ENCODE peak calls at places on chromosome 2, in ten cellular contexts. One of them, this sample, is unnamed.

GRCh38 chr2:160077912-160078585 is 15.6 kb upstream of the PLA2R1 start:
- DNase-seq in adipocyte: no peak
- DNase-seq in stimulated activated CD8-positive, alpha-beta memory T cell treated with anti-CD3 and anti-CD28 coated beads, Interleukin-4, amount 100 ng/mL, for 4 hours: no peak
- DNase-seq in stimulated activated CD4-positive, alpha-beta T cell treated with anti-CD3 and anti-CD28 coated beads, Interleukin-1b, Interleukin-23, amount 100 ng/mL, for 24 hours: no peak
- DNase-seq in fibroblast of gingiva: no peak
- DNase-seq in activated T-cell treated with anti-CD3 and anti-CD28 coated beads for 1 hour: no peak
- DNase-seq in NCI-H1417 treated with DMSO at 0.1 percent for 48 hours: no peak
- DNase-seq in lower lobe of right lung: no peak
- DNase-seq in activated naive CD4-positive, alpha-beta T cell treated with anti-CD3 and anti-CD28 coated beads, Interleukin-2, amount 10 ng/mL, durations not matched to agents 7 days and 5 days: no peak
- DNase-seq in heart right ventricle: no peak
- DNase-seq in this sample: no peak

GRCh38 chr2:16167471-16168426 is 227.4 kb downstream of the MYCN start:
- DNase-seq in stimulated activated CD4-positive, alpha-beta T cell treated with anti-CD3 and anti-CD28 coated beads, Interleukin-1b, Interleukin-23, amount 100 ng/mL, for 24 hours: no peak
- DNase-seq in activated naive CD4-positive, alpha-beta T cell treated with anti-CD3 and anti-CD28 coated beads, Interleukin-2, amount 10 ng/mL, durations not matched to agents 7 days and 5 days: no peak
- DNase-seq in NCI-H1417 treated with DMSO at 0.1 percent for 48 hours: no peak
- DNase-seq in adipocyte: no peak
- DNase-seq in lower lobe of right lung: no peak
- DNase-seq in heart right ventricle: no peak
- DNase-seq in stimulated activated CD8-positive, alpha-beta memory T cell treated with anti-CD3 and anti-CD28 coated beads, Interleukin-4, amount 100 ng/mL, for 4 hours: no peak
- DNase-seq in activated T-cell treated with anti-CD3 and anti-CD28 coated beads for 1 hour: no peak
- DNase-seq in fibroblast of gingiva: no peak
- DNase-seq in this sample: no peak

GRCh38 chr2:3595409-3595808 is 497 bp downstream of the COLEC11 start:
- DNase-seq in stimulated activated CD4-positive, alpha-beta T cell treated with anti-CD3 and anti-CD28 coated beads, Interleukin-1b, Interleukin-23, amount 100 ng/mL, for 24 hours: no peak
- DNase-seq in activated naive CD4-positive, alpha-beta T cell treated with anti-CD3 and anti-CD28 coated beads, Interleukin-2, amount 10 ng/mL, durations not matched to agents 7 days and 5 days: no peak
- DNase-seq in stimulated activated CD8-positive, alpha-beta memory T cell treated with anti-CD3 and anti-CD28 coated beads, Interleukin-4, amount 100 ng/mL, for 4 hours: no peak
- DNase-seq in lower lobe of right lung: no peak
- DNase-seq in NCI-H1417 treated with DMSO at 0.1 percent for 48 hours: no peak
- DNase-seq in adipocyte: no peak
- DNase-seq in activated T-cell treated with anti-CD3 and anti-CD28 coated beads for 1 hour: no peak
- DNase-seq in heart right ventricle: no peak
- DNase-seq in fibroblast of gingiva: no peak
- DNase-seq in this sample: no peak

GRCh38 chr2:119746836-119747235 is 12.9 kb upstream of the PTPN4 start:
- DNase-seq in fibroblast of gingiva: no peak
- DNase-seq in activated T-cell treated with anti-CD3 and anti-CD28 coated beads for 1 hour: no peak
- DNase-seq in lower lobe of right lung: no peak
- DNase-seq in heart right ventricle: no peak
- DNase-seq in stimulated activated CD4-positive, alpha-beta T cell treated with anti-CD3 and anti-CD28 coated beads, Interleukin-1b, Interleukin-23, amount 100 ng/mL, for 24 hours: no peak
- DNase-seq in activated naive CD4-positive, alpha-beta T cell treated with anti-CD3 and anti-CD28 coated beads, Interleukin-2, amount 10 ng/mL, durations not matched to agents 7 days and 5 days: no peak
- DNase-seq in adipocyte: no peak
- DNase-seq in stimulated activated CD8-positive, alpha-beta memory T cell treated with anti-CD3 and anti-CD28 coated beads, Interleukin-4, amount 100 ng/mL, for 4 hours: no peak
- DNase-seq in NCI-H1417 treated with DMSO at 0.1 percent for 48 hours: no peak
- DNase-seq in this sample: no peak

GRCh38 chr2:195407782-195408181 is 249.2 kb upstream of the SLC39A10 start:
- DNase-seq in lower lobe of right lung: no peak
- DNase-seq in heart right ventricle: no peak
- DNase-seq in stimulated activated CD8-positive, alpha-beta memory T cell treated with anti-CD3 and anti-CD28 coated beads, Interleukin-4, amount 100 ng/mL, for 4 hours: no peak
- DNase-seq in NCI-H1417 treated with DMSO at 0.1 percent for 48 hours: no peak
- DNase-seq in adipocyte: peak
- DNase-seq in stimulated activated CD4-positive, alpha-beta T cell treated with anti-CD3 and anti-CD28 coated beads, Interleukin-1b, Interleukin-23, amount 100 ng/mL, for 24 hours: no peak
- DNase-seq in fibroblast of gingiva: peak
- DNase-seq in activated T-cell treated with anti-CD3 and anti-CD28 coated beads for 1 hour: no peak
- DNase-seq in activated naive CD4-positive, alpha-beta T cell treated with anti-CD3 and anti-CD28 coated beads, Interleukin-2, amount 10 ng/mL, durations not matched to agents 7 days and 5 days: no peak
- DNase-seq in this sample: no peak

GRCh38 chr2:159904565-159905281 is 106.7 kb upstream of the CD302 start:
- DNase-seq in lower lobe of right lung: peak
- DNase-seq in activated T-cell treated with anti-CD3 and anti-CD28 coated beads for 1 hour: peak
- DNase-seq in stimulated activated CD8-positive, alpha-beta memory T cell treated with anti-CD3 and anti-CD28 coated beads, Interleukin-4, amount 100 ng/mL, for 4 hours: peak
- DNase-seq in NCI-H1417 treated with DMSO at 0.1 percent for 48 hours: no peak
- DNase-seq in heart right ventricle: peak
- DNase-seq in fibroblast of gingiva: no peak
- DNase-seq in activated naive CD4-positive, alpha-beta T cell treated with anti-CD3 and anti-CD28 coated beads, Interleukin-2, amount 10 ng/mL, durations not matched to agents 7 days and 5 days: peak
- DNase-seq in adipocyte: peak
- DNase-seq in stimulated activated CD4-positive, alpha-beta T cell treated with anti-CD3 and anti-CD28 coated beads, Interleukin-1b, Interleukin-23, amount 100 ng/mL, for 24 hours: peak
- DNase-seq in this sample: peak

GRCh38 chr2:220512419-220512818 is 885.0 kb downstream of the SLC4A3 start:
- DNase-seq in NCI-H1417 treated with DMSO at 0.1 percent for 48 hours: no peak
- DNase-seq in heart right ventricle: no peak
- DNase-seq in stimulated activated CD8-positive, alpha-beta memory T cell treated with anti-CD3 and anti-CD28 coated beads, Interleukin-4, amount 100 ng/mL, for 4 hours: no peak
- DNase-seq in lower lobe of right lung: no peak
- DNase-seq in activated naive CD4-positive, alpha-beta T cell treated with anti-CD3 and anti-CD28 coated beads, Interleukin-2, amount 10 ng/mL, durations not matched to agents 7 days and 5 days: no peak
- DNase-seq in stimulated activated CD4-positive, alpha-beta T cell treated with anti-CD3 and anti-CD28 coated beads, Interleukin-1b, Interleukin-23, amount 100 ng/mL, for 24 hours: no peak
- DNase-seq in adipocyte: peak
- DNase-seq in activated T-cell treated with anti-CD3 and anti-CD28 coated beads for 1 hour: no peak
- DNase-seq in fibroblast of gingiva: no peak
- DNase-seq in this sample: no peak

GRCh38 chr2:164705412-164706167 is 84.3 kb upstream of the GRB14 start:
- DNase-seq in stimulated activated CD8-positive, alpha-beta memory T cell treated with anti-CD3 and anti-CD28 coated beads, Interleukin-4, amount 100 ng/mL, for 4 hours: no peak
- DNase-seq in lower lobe of right lung: peak
- DNase-seq in adipocyte: no peak
- DNase-seq in stimulated activated CD4-positive, alpha-beta T cell treated with anti-CD3 and anti-CD28 coated beads, Interleukin-1b, Interleukin-23, amount 100 ng/mL, for 24 hours: no peak
- DNase-seq in fibroblast of gingiva: no peak
- DNase-seq in activated T-cell treated with anti-CD3 and anti-CD28 coated beads for 1 hour: no peak
- DNase-seq in activated naive CD4-positive, alpha-beta T cell treated with anti-CD3 and anti-CD28 coated beads, Interleukin-2, amount 10 ng/mL, durations not matched to agents 7 days and 5 days: no peak
- DNase-seq in NCI-H1417 treated with DMSO at 0.1 percent for 48 hours: no peak
- DNase-seq in heart right ventricle: no peak
- DNase-seq in this sample: no peak

GRCh38 chr2:235762832-235763598 is 269.2 kb downstream of the AGAP1 start:
- DNase-seq in NCI-H1417 treated with DMSO at 0.1 percent for 48 hours: no peak
- DNase-seq in stimulated activated CD4-positive, alpha-beta T cell treated with anti-CD3 and anti-CD28 coated beads, Interleukin-1b, Interleukin-23, amount 100 ng/mL, for 24 hours: no peak
- DNase-seq in lower lobe of right lung: no peak
- DNase-seq in activated T-cell treated with anti-CD3 and anti-CD28 coated beads for 1 hour: no peak
- DNase-seq in adipocyte: no peak
- DNase-seq in activated naive CD4-positive, alpha-beta T cell treated with anti-CD3 and anti-CD28 coated beads, Interleukin-2, amount 10 ng/mL, durations not matched to agents 7 days and 5 days: no peak
- DNase-seq in stimulated activated CD8-positive, alpha-beta memory T cell treated with anti-CD3 and anti-CD28 coated beads, Interleukin-4, amount 100 ng/mL, for 4 hours: no peak
- DNase-seq in heart right ventricle: no peak
- DNase-seq in fibroblast of gingiva: no peak
- DNase-seq in this sample: no peak

GRCh38 chr2:24409700-24410556 is 49.6 kb upstream of the ITSN2 start:
- DNase-seq in stimulated activated CD4-positive, alpha-beta T cell treated with anti-CD3 and anti-CD28 coated beads, Interleukin-1b, Interleukin-23, amount 100 ng/mL, for 24 hours: no peak
- DNase-seq in activated naive CD4-positive, alpha-beta T cell treated with anti-CD3 and anti-CD28 coated beads, Interleukin-2, amount 10 ng/mL, durations not matched to agents 7 days and 5 days: peak
- DNase-seq in heart right ventricle: no peak
- DNase-seq in activated T-cell treated with anti-CD3 and anti-CD28 coated beads for 1 hour: peak
- DNase-seq in adipocyte: peak
- DNase-seq in fibroblast of gingiva: peak
- DNase-seq in lower lobe of right lung: no peak
- DNase-seq in NCI-H1417 treated with DMSO at 0.1 percent for 48 hours: peak
- DNase-seq in stimulated activated CD8-positive, alpha-beta memory T cell treated with anti-CD3 and anti-CD28 coated beads, Interleukin-4, amount 100 ng/mL, for 4 hours: peak
- DNase-seq in this sample: peak

GRCh38 chr2:45170976-45171514 is 161.8 kb upstream of the SIX2 start:
- DNase-seq in heart right ventricle: no peak
- DNase-seq in NCI-H1417 treated with DMSO at 0.1 percent for 48 hours: no peak
- DNase-seq in lower lobe of right lung: no peak
- DNase-seq in activated naive CD4-positive, alpha-beta T cell treated with anti-CD3 and anti-CD28 coated beads, Interleukin-2, amount 10 ng/mL, durations not matched to agents 7 days and 5 days: no peak
- DNase-seq in activated T-cell treated with anti-CD3 and anti-CD28 coated beads for 1 hour: no peak
- DNase-seq in adipocyte: peak
- DNase-seq in stimulated activated CD4-positive, alpha-beta T cell treated with anti-CD3 and anti-CD28 coated beads, Interleukin-1b, Interleukin-23, amount 100 ng/mL, for 24 hours: no peak
- DNase-seq in stimulated activated CD8-positive, alpha-beta memory T cell treated with anti-CD3 and anti-CD28 coated beads, Interleukin-4, amount 100 ng/mL, for 4 hours: no peak
- DNase-seq in fibroblast of gingiva: peak
- DNase-seq in this sample: no peak

GRCh38 chr2:221572180-221572820 is at the start of gene EPHA4:
- DNase-seq in stimulated activated CD8-positive, alpha-beta memory T cell treated with anti-CD3 and anti-CD28 coated beads, Interleukin-4, amount 100 ng/mL, for 4 hours: peak
- DNase-seq in heart right ventricle: peak
- DNase-seq in activated T-cell treated with anti-CD3 and anti-CD28 coated beads for 1 hour: peak
- DNase-seq in lower lobe of right lung: peak
- DNase-seq in adipocyte: peak
- DNase-seq in NCI-H1417 treated with DMSO at 0.1 percent for 48 hours: no peak
- DNase-seq in fibroblast of gingiva: peak
- DNase-seq in stimulated activated CD4-positive, alpha-beta T cell treated with anti-CD3 and anti-CD28 coated beads, Interleukin-1b, Interleukin-23, amount 100 ng/mL, for 24 hours: peak
- DNase-seq in activated naive CD4-positive, alpha-beta T cell treated with anti-CD3 and anti-CD28 coated beads, Interleukin-2, amount 10 ng/mL, durations not matched to agents 7 days and 5 days: peak
- DNase-seq in this sample: peak

GRCh38 chr2:15912203-15912602 is 28.1 kb upstream of the MYCN start:
- DNase-seq in activated naive CD4-positive, alpha-beta T cell treated with anti-CD3 and anti-CD28 coated beads, Interleukin-2, amount 10 ng/mL, durations not matched to agents 7 days and 5 days: no peak
- DNase-seq in stimulated activated CD8-positive, alpha-beta memory T cell treated with anti-CD3 and anti-CD28 coated beads, Interleukin-4, amount 100 ng/mL, for 4 hours: no peak
- DNase-seq in heart right ventricle: peak
- DNase-seq in activated T-cell treated with anti-CD3 and anti-CD28 coated beads for 1 hour: no peak
- DNase-seq in adipocyte: no peak
- DNase-seq in fibroblast of gingiva: no peak
- DNase-seq in NCI-H1417 treated with DMSO at 0.1 percent for 48 hours: no peak
- DNase-seq in stimulated activated CD4-positive, alpha-beta T cell treated with anti-CD3 and anti-CD28 coated beads, Interleukin-1b, Interleukin-23, amount 100 ng/mL, for 24 hours: no peak
- DNase-seq in lower lobe of right lung: no peak
- DNase-seq in this sample: no peak

GRCh38 chr2:173828189-173829157 is 136.7 kb downstream of the SP3 start:
- DNase-seq in stimulated activated CD4-positive, alpha-beta T cell treated with anti-CD3 and anti-CD28 coated beads, Interleukin-1b, Interleukin-23, amount 100 ng/mL, for 24 hours: no peak
- DNase-seq in stimulated activated CD8-positive, alpha-beta memory T cell treated with anti-CD3 and anti-CD28 coated beads, Interleukin-4, amount 100 ng/mL, for 4 hours: no peak
- DNase-seq in heart right ventricle: no peak
- DNase-seq in lower lobe of right lung: no peak
- DNase-seq in activated naive CD4-positive, alpha-beta T cell treated with anti-CD3 and anti-CD28 coated beads, Interleukin-2, amount 10 ng/mL, durations not matched to agents 7 days and 5 days: no peak
- DNase-seq in adipocyte: peak
- DNase-seq in fibroblast of gingiva: no peak
- DNase-seq in activated T-cell treated with anti-CD3 and anti-CD28 coated beads for 1 hour: no peak
- DNase-seq in NCI-H1417 treated with DMSO at 0.1 percent for 48 hours: no peak
- DNase-seq in this sample: no peak

GRCh38 chr2:147133273-147133901 is 711.4 kb upstream of the ACVR2A start:
- DNase-seq in activated T-cell treated with anti-CD3 and anti-CD28 coated beads for 1 hour: no peak
- DNase-seq in lower lobe of right lung: no peak
- DNase-seq in adipocyte: no peak
- DNase-seq in stimulated activated CD8-positive, alpha-beta memory T cell treated with anti-CD3 and anti-CD28 coated beads, Interleukin-4, amount 100 ng/mL, for 4 hours: no peak
- DNase-seq in fibroblast of gingiva: no peak
- DNase-seq in NCI-H1417 treated with DMSO at 0.1 percent for 48 hours: no peak
- DNase-seq in heart right ventricle: no peak
- DNase-seq in stimulated activated CD4-positive, alpha-beta T cell treated with anti-CD3 and anti-CD28 coated beads, Interleukin-1b, Interleukin-23, amount 100 ng/mL, for 24 hours: no peak
- DNase-seq in activated naive CD4-positive, alpha-beta T cell treated with anti-CD3 and anti-CD28 coated beads, Interleukin-2, amount 10 ng/mL, durations not matched to agents 7 days and 5 days: no peak
- DNase-seq in this sample: no peak

GRCh38 chr2:137333386-137333972 is 568.1 kb downstream of the THSD7B start:
- DNase-seq in activated T-cell treated with anti-CD3 and anti-CD28 coated beads for 1 hour: no peak
- DNase-seq in stimulated activated CD8-positive, alpha-beta memory T cell treated with anti-CD3 and anti-CD28 coated beads, Interleukin-4, amount 100 ng/mL, for 4 hours: no peak
- DNase-seq in lower lobe of right lung: no peak
- DNase-seq in adipocyte: peak
- DNase-seq in NCI-H1417 treated with DMSO at 0.1 percent for 48 hours: no peak
- DNase-seq in stimulated activated CD4-positive, alpha-beta T cell treated with anti-CD3 and anti-CD28 coated beads, Interleukin-1b, Interleukin-23, amount 100 ng/mL, for 24 hours: no peak
- DNase-seq in fibroblast of gingiva: no peak
- DNase-seq in heart right ventricle: no peak
- DNase-seq in activated naive CD4-positive, alpha-beta T cell treated with anti-CD3 and anti-CD28 coated beads, Interleukin-2, amount 10 ng/mL, durations not matched to agents 7 days and 5 days: no peak
- DNase-seq in this sample: no peak

GRCh38 chr2:85811173-85811849 is 57.5 kb downstream of the ATOH8 start:
- DNase-seq in lower lobe of right lung: no peak
- DNase-seq in adipocyte: peak
- DNase-seq in activated T-cell treated with anti-CD3 and anti-CD28 coated beads for 1 hour: no peak
- DNase-seq in stimulated activated CD4-positive, alpha-beta T cell treated with anti-CD3 and anti-CD28 coated beads, Interleukin-1b, Interleukin-23, amount 100 ng/mL, for 24 hours: no peak
- DNase-seq in stimulated activated CD8-positive, alpha-beta memory T cell treated with anti-CD3 and anti-CD28 coated beads, Interleukin-4, amount 100 ng/mL, for 4 hours: no peak
- DNase-seq in activated naive CD4-positive, alpha-beta T cell treated with anti-CD3 and anti-CD28 coated beads, Interleukin-2, amount 10 ng/mL, durations not matched to agents 7 days and 5 days: no peak
- DNase-seq in heart right ventricle: peak
- DNase-seq in fibroblast of gingiva: peak
- DNase-seq in NCI-H1417 treated with DMSO at 0.1 percent for 48 hours: no peak
- DNase-seq in this sample: no peak

GRCh38 chr2:33672896-33673295 is 73.8 kb upstream of the FAM98A start:
- DNase-seq in fibroblast of gingiva: no peak
- DNase-seq in stimulated activated CD8-positive, alpha-beta memory T cell treated with anti-CD3 and anti-CD28 coated beads, Interleukin-4, amount 100 ng/mL, for 4 hours: no peak
- DNase-seq in adipocyte: no peak
- DNase-seq in activated naive CD4-positive, alpha-beta T cell treated with anti-CD3 and anti-CD28 coated beads, Interleukin-2, amount 10 ng/mL, durations not matched to agents 7 days and 5 days: no peak
- DNase-seq in NCI-H1417 treated with DMSO at 0.1 percent for 48 hours: no peak
- DNase-seq in lower lobe of right lung: no peak
- DNase-seq in heart right ventricle: no peak
- DNase-seq in stimulated activated CD4-positive, alpha-beta T cell treated with anti-CD3 and anti-CD28 coated beads, Interleukin-1b, Interleukin-23, amount 100 ng/mL, for 24 hours: no peak
- DNase-seq in activated T-cell treated with anti-CD3 and anti-CD28 coated beads for 1 hour: no peak
- DNase-seq in this sample: no peak